ENCODE peak calls at places on chromosomes 1 and 21, in four cellular contexts. Y is K562, D is NB4, X is HepG2. L is an unnamed sample.

GRCh38 chr1:54312874-54313316 is 93.3 kb downstream of the SSBP3 start:
- DNase-seq in Y (no peak), D (no peak), X (peak; percentile 33), L (peak; percentile 18)

GRCh38 chr1:147719711-147720225 is 40.6 kb downstream of the GJA5 start:
- DNase-seq in Y (no peak), D (no peak), X (no peak), L (no peak)

GRCh38 chr1:2416403-2416802 is 4.0 kb upstream of the PEX10 start:
- DNase-seq in Y (no peak), D (no peak), X (no peak), L (no peak)

GRCh38 chr1:39892611-39893595 is 8.8 kb downstream of the MYCL start:
- DNase-seq in Y (peak; percentile 69), D (no peak), X (peak; percentile 23), L (peak; percentile 22)

GRCh38 chr1:62841587-62842169 is 57.7 kb downstream of the ATG4C start:
- DNase-seq in Y (peak; percentile 52), D (peak; percentile 69), X (peak; percentile 54), L (peak; percentile 38)

GRCh38 chr1:85396194-85396593 is 68.8 kb downstream of the DDAH1 start:
- DNase-seq in Y (no peak), D (no peak), X (no peak), L (no peak)

GRCh38 chr1:77288275-77288674 is 6.5 kb downstream of the AK5 start:
- DNase-seq in Y (no peak), D (peak; percentile 49), X (no peak), L (no peak)

GRCh38 chr1:31886866-31887265 is 51.3 kb downstream of the PTP4A2 start:
- DNase-seq in Y (no peak), D (peak; percentile 59), X (no peak), L (no peak)

GRCh38 chr1:12714710-12715500 is 1.0 kb upstream of the AADACL3 start:
- DNase-seq in Y (no peak), D (peak; percentile 6), X (no peak), L (no peak)

GRCh38 chr1:182215797-182216196 is 154.3 kb upstream of the ZNF648 start:
- DNase-seq in Y (no peak), D (no peak), X (no peak), L (no peak)

GRCh38 chr1:1241588-1242229 is 4.8 kb downstream of the C1QTNF12 start:
- DNase-seq in Y (no peak), D (no peak), X (no peak), L (no peak)

GRCh38 chr1:246142320-246142893 is 364.7 kb downstream of the SMYD3 start:
- DNase-seq in Y (peak; percentile 72), D (peak; percentile 21), X (no peak), L (peak; percentile 72)

GRCh38 chr1:97331165-97331564 is 589.7 kb downstream of the DPYD start:
- DNase-seq in Y (no peak), D (peak; percentile 5), X (no peak), L (no peak)

GRCh38 chr21:16162953-16163352 is 433.2 kb downstream of the USP25 start:
- DNase-seq in Y (no peak), D (no peak), X (no peak), L (no peak)
- TF ChIP-seq MYC in Y (no peak), D (no peak), X (no peak), L (no peak)

GRCh38 chr1:228226141-228226874 is 18.5 kb downstream of the OBSCN start:
- DNase-seq in Y (no peak), D (no peak), X (no peak), L (no peak)

GRCh38 chr1:228225740-228226139 is 17.9 kb downstream of the OBSCN start:
- DNase-seq in Y (no peak), D (no peak), X (no peak), L (no peak)

GRCh38 chr1:228228601-228229074 is 20.8 kb downstream of the OBSCN start:
- DNase-seq in Y (no peak), D (peak; percentile 72), X (peak; percentile 83), L (peak; percentile 20)

GRCh38 chr1:228225165-228225710 is 17.4 kb downstream of the OBSCN start:
- DNase-seq in Y (no peak), D (no peak), X (no peak), L (no peak)

DNA sequence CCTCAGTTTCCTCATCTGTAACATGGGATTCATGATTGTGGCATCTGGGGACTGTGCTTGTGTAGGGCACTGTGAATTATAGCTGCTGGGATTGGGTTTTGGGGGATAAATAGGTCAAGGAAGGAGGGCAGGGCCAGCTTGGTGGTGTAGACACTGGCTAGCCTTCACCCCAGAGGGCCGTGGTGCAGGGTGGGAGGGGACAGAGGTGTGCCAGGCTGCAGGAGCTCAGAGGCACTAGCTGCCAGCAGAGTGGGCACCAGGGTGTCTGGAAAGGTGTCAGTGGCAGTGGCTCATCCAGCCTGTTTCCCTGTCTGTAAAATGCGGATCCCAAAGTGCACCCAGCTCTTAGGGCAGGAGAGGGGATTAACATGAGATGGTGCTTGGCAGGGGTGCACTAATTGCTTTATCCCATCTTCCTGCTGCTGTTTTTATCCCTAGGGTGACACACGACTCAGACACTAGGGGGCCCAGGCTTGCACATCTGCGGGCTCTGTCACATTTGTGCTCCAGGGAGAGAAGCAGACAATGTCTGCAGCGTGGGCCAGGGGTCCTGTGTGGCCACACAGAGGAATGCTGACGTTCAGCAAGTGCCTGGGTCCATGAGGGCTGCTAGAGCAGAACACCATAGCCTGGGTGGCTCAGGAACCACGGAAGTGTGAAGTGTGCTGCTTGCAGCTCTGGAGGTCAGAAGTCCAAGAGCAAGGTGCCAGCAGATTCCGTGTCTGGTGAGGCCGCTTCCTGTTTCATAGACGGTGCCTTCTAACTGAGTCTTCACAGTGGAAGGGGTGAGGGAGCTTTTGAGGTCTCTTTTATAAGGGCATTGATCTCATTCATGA is 19.3 kb downstream of the OBSCN start:
- DNase-seq in Y (no peak), D (peak; percentile 48), X (peak; percentile 48), L (no peak)
- TF ChIP-seq CTCF in Y (peak; percentile 58), D (peak; percentile 32), X (peak; percentile 63), L (no peak)

GRCh38 chr1:108678696-108679095 is 13.4 kb upstream of the PRPF38B start:
- DNase-seq in Y (no peak), D (no peak), X (no peak), L (no peak)
- TF ChIP-seq MYC in Y (no peak), D (no peak), X (no peak), L (no peak)

GRCh38 chr1:115041654-115042053 is 12.0 kb downstream of the TSHB start:
- DNase-seq in Y (no peak), D (no peak), X (peak; percentile 59), L (peak; percentile 21)

GRCh38 chr1:115035652-115036051 is 6.0 kb downstream of the TSHB start:
- DNase-seq in Y (no peak), D (no peak), X (no peak), L (no peak)

GRCh38 chr1:115036814-115037535 is 7.3 kb downstream of the TSHB start:
- DNase-seq in Y (no peak), D (no peak), X (peak; percentile 86), L (no peak)

DNA sequence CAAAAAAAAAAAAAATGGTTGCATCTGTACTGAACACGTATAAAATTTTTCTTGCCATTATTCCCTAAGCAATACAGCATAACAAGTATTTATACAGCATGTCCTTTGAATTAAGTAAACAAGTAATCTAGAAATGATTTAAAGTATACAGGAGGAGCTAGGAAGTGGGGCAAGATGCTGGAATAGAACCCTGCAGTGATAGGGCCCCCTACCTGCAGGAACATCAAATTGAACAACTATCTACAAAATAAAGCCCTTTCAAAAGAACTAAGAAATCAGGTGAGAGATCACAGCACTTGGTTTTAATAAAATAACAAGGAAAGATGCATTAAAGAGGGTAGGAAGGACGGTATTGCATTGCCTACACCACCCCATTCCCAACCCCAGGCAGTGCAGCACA is 10.9 kb downstream of the TSHB start:
- DNase-seq in Y (no peak), D (no peak), X (no peak), L (no peak)
- TF ChIP-seq CTCF in Y (peak; percentile 25), D (no peak), X (no peak), L (no peak)

GRCh38 chr1:30515746-30516504 is 207.5 kb downstream of the MATN1 start:
- DNase-seq in Y (no peak), D (no peak), X (no peak), L (no peak)
- TF ChIP-seq MYC in Y (no peak), D (no peak), X (no peak), L (no peak)